ENCODE peak calls at places on chromosomes 13 and 19, in five cellular contexts. One of them, this sample, is unnamed.

GRCh38 chr13:113920606-113921306 is 53.1 kb downstream of the C13orf46 start:
- DNase-seq in stimulated activated naive B cell treated with anti-CD40 and anti-IgM and Interleukin-4, amounts not matched to agents 10 μg/mL and 1 μg/mL and 100 μg/mL, for 72 hours: no peak
- DNase-seq in T1000: no peak
- DNase-seq in GM18507: no peak
- DNase-seq in HT1080: no peak
- DNase-seq in this sample: no peak

GRCh38 chr19:2168619-2169424 is 5.1 kb downstream of the DOT1L start:
- DNase-seq in stimulated activated naive B cell treated with anti-CD40 and anti-IgM and Interleukin-4, amounts not matched to agents 10 μg/mL and 1 μg/mL and 100 μg/mL, for 72 hours: peak
- DNase-seq in T1000: peak
- DNase-seq in GM18507: peak
- DNase-seq in HT1080: peak
- DNase-seq in this sample: peak

GRCh38 chr13:39515231-39515630 is 87.8 kb downstream of the LHFPL6 start:
- DNase-seq in stimulated activated naive B cell treated with anti-CD40 and anti-IgM and Interleukin-4, amounts not matched to agents 10 μg/mL and 1 μg/mL and 100 μg/mL, for 72 hours: no peak
- DNase-seq in T1000: no peak
- DNase-seq in GM18507: no peak
- DNase-seq in HT1080: no peak
- DNase-seq in this sample: no peak

GRCh38 chr13:20378721-20379120 is 146.6 kb upstream of the GJB6 start:
- DNase-seq in stimulated activated naive B cell treated with anti-CD40 and anti-IgM and Interleukin-4, amounts not matched to agents 10 μg/mL and 1 μg/mL and 100 μg/mL, for 72 hours: no peak
- DNase-seq in T1000: no peak
- DNase-seq in GM18507: no peak
- DNase-seq in HT1080: no peak
- DNase-seq in this sample: no peak

GRCh38 chr13:26681036-26681435 is 79.5 kb downstream of the GPR12 start:
- DNase-seq in stimulated activated naive B cell treated with anti-CD40 and anti-IgM and Interleukin-4, amounts not matched to agents 10 μg/mL and 1 μg/mL and 100 μg/mL, for 72 hours: no peak
- DNase-seq in T1000: no peak
- DNase-seq in GM18507: no peak
- DNase-seq in HT1080: no peak
- DNase-seq in this sample: no peak

GRCh38 chr13:114035583-114036501 is 62.0 kb upstream of the C13orf46 start:
- DNase-seq in stimulated activated naive B cell treated with anti-CD40 and anti-IgM and Interleukin-4, amounts not matched to agents 10 μg/mL and 1 μg/mL and 100 μg/mL, for 72 hours: no peak
- DNase-seq in T1000: no peak
- DNase-seq in GM18507: no peak
- DNase-seq in HT1080: no peak
- DNase-seq in this sample: no peak

GRCh38 chr13:84630486-84630885 is 748.2 kb upstream of the SLITRK1 start:
- DNase-seq in stimulated activated naive B cell treated with anti-CD40 and anti-IgM and Interleukin-4, amounts not matched to agents 10 μg/mL and 1 μg/mL and 100 μg/mL, for 72 hours: no peak
- DNase-seq in T1000: no peak
- DNase-seq in GM18507: no peak
- DNase-seq in HT1080: no peak
- DNase-seq in this sample: no peak

GRCh38 chr19:49271080-49271753 is 53.8 kb downstream of the SLC6A16 start:
- DNase-seq in stimulated activated naive B cell treated with anti-CD40 and anti-IgM and Interleukin-4, amounts not matched to agents 10 μg/mL and 1 μg/mL and 100 μg/mL, for 72 hours: no peak
- DNase-seq in T1000: no peak
- DNase-seq in GM18507: no peak
- DNase-seq in HT1080: no peak
- DNase-seq in this sample: no peak

GRCh38 chr13:75437582-75438318 is 44.2 kb downstream of the TBC1D4 start:
- DNase-seq in stimulated activated naive B cell treated with anti-CD40 and anti-IgM and Interleukin-4, amounts not matched to agents 10 μg/mL and 1 μg/mL and 100 μg/mL, for 72 hours: no peak
- DNase-seq in T1000: no peak
- DNase-seq in GM18507: no peak
- DNase-seq in HT1080: no peak
- DNase-seq in this sample: no peak

GRCh38 chr13:39269411-39269810 is 231.2 kb downstream of the NHLRC3 start:
- DNase-seq in stimulated activated naive B cell treated with anti-CD40 and anti-IgM and Interleukin-4, amounts not matched to agents 10 μg/mL and 1 μg/mL and 100 μg/mL, for 72 hours: no peak
- DNase-seq in T1000: no peak
- DNase-seq in GM18507: no peak
- DNase-seq in HT1080: no peak
- DNase-seq in this sample: no peak

GRCh38 chr19:57363734-57364181 is 407 bp downstream of the TRAPPC2B start:
- DNase-seq in stimulated activated naive B cell treated with anti-CD40 and anti-IgM and Interleukin-4, amounts not matched to agents 10 μg/mL and 1 μg/mL and 100 μg/mL, for 72 hours: no peak
- DNase-seq in T1000: no peak
- DNase-seq in GM18507: no peak
- DNase-seq in HT1080: no peak
- DNase-seq in this sample: no peak

GRCh38 chr19:35120492-35120891 is 4.9 kb downstream of the FXYD3 start:
- DNase-seq in stimulated activated naive B cell treated with anti-CD40 and anti-IgM and Interleukin-4, amounts not matched to agents 10 μg/mL and 1 μg/mL and 100 μg/mL, for 72 hours: peak
- DNase-seq in T1000: peak
- DNase-seq in GM18507: no peak
- DNase-seq in HT1080: peak
- DNase-seq in this sample: no peak

GRCh38 chr19:6402834-6403608 is 10.1 kb upstream of the GTF2F1 start:
- DNase-seq in stimulated activated naive B cell treated with anti-CD40 and anti-IgM and Interleukin-4, amounts not matched to agents 10 μg/mL and 1 μg/mL and 100 μg/mL, for 72 hours: no peak
- DNase-seq in T1000: no peak
- DNase-seq in GM18507: no peak
- DNase-seq in HT1080: peak
- DNase-seq in this sample: no peak

This sample was measured in GM12864.